ENCODE peak calls at places on chromosome 14, in four cellular contexts. A, F, H and M are unnamed samples.

GRCh38 chr14:83425138-83425537 is 1891.5 kb upstream of the SEL1L start:
- DNase-seq in F (no peak), H (no peak), A (no peak), M (no peak)

GRCh38 chr14:23567186-23568020 is at the start of gene AP1G2:
- DNase-seq in H (peak), F (peak), A (peak), M (peak)

GRCh38 chr14:101986953-101987352 is 22.6 kb downstream of the DYNC1H1 start:
- DNase-seq in A (no peak), F (no peak), H (no peak), M (no peak)

GRCh38 chr14:52860910-52861309 is 69.5 kb upstream of the GNPNAT1 start:
- DNase-seq in A (no peak), F (no peak), H (no peak), M (no peak)

GRCh38 chr14:30291216-30291615 is 267.7 kb upstream of the G2E3 start:
- DNase-seq in F (no peak), A (no peak), H (no peak), M (no peak)

GRCh38 chr14:103279129-103280025 is 54.7 kb upstream of the EIF5 start:
- DNase-seq in A (no peak), H (no peak), F (no peak), M (no peak)

GRCh38 chr14:92670177-92670576 is 78.2 kb downstream of the LGMN start:
- DNase-seq in F (no peak), H (no peak), A (peak), M (no peak)

GRCh38 chr14:68208218-68208617 is 388.6 kb downstream of the RAD51B start:
- DNase-seq in A (no peak), H (no peak), F (no peak), M (no peak)

GRCh38 chr14:89748004-89748403 is 206.5 kb downstream of the EFCAB11 start:
- DNase-seq in H (no peak), F (no peak), A (no peak), M (no peak)

GRCh38 chr14:31990183-31990862 is 86.8 kb upstream of the ARHGAP5 start:
- DNase-seq in A (no peak), F (no peak), H (no peak), M (no peak)

GRCh38 chr14:103292426-103293374 is 41.3 kb upstream of the EIF5 start:
- DNase-seq in A (peak), F (peak), H (peak), M (no peak)

GRCh38 chr14:56297449-56297848 is 179.2 kb downstream of the PELI2 start:
- DNase-seq in H (no peak), F (no peak), A (no peak), M (no peak)

GRCh38 chr14:55123101-55123500 is 6.0 kb upstream of the LGALS3 start:
- DNase-seq in H (no peak), F (no peak), A (peak), M (no peak)

GRCh38 chr14:99910337-99911268 is 117.4 kb downstream of the EML1 start:
- DNase-seq in A (no peak), H (no peak), F (no peak), M (no peak)

GRCh38 chr14:70600382-70601157 is at the start of gene MED6:
- DNase-seq in F (peak), A (peak), H (peak), M (peak)

GRCh38 chr14:69288001-69288771 is 28.2 kb downstream of the GALNT16 start:
- DNase-seq in H (no peak), F (peak), A (peak), M (no peak)

GRCh38 chr14:37198273-37198598 is 499 bp downstream of the MIPOL1 start:
- DNase-seq in H (no peak), F (no peak), A (no peak), M (no peak)

GRCh38 chr14:99718031-99718810 is 34.1 kb downstream of the CYP46A1 start:
- DNase-seq in F (no peak), H (no peak), A (no peak), M (no peak)

GRCh38 chr14:68520637-68521556 is 272.0 kb downstream of the ZFP36L1 start:
- DNase-seq in A (no peak), H (no peak), F (no peak), M (no peak)

GRCh38 chr14:105414456-105415371 is 4.9 kb upstream of the MTA1 start:
- DNase-seq in A (peak), F (peak), H (no peak), M (peak)